ENCODE peak calls at places on chromosomes 11 and 22, in five cellular contexts. S is MM.1S, U is RPMI7951, Z is non-pigmented ciliary epithelial cell, T is mucosa of descending colon. A is an unnamed sample.

GRCh38 chr11:95512682-95513081 is 276.9 kb downstream of the FAM76B start:
- DNase-seq in S (no peak), U (peak), Z (no peak), T (peak), A (peak)

GRCh38 chr11:60992842-60993409 is 21.4 kb downstream of the CD6 start:
- DNase-seq in S (no peak), U (no peak), Z (no peak), T (no peak), A (no peak)

GRCh38 chr11:118412921-118413320 is 11.5 kb downstream of the ATP5MG start:
- DNase-seq in S (no peak), U (no peak), Z (no peak), T (peak), A (no peak)

GRCh38 chr11:128473631-128474030 is 113.7 kb downstream of the ETS1 start:
- DNase-seq in S (peak), U (no peak), Z (no peak), T (no peak), A (no peak)

GRCh38 chr11:134677338-134677948 is 265.4 kb upstream of the B3GAT1 start:
- DNase-seq in S (no peak), U (no peak), Z (no peak), T (no peak), A (no peak)

GRCh38 chr11:115845872-115846271 is 341.7 kb upstream of the CADM1 start:
- DNase-seq in S (no peak), U (peak), Z (no peak), T (no peak), A (no peak)

GRCh38 chr11:69291459-69292110 is 2.4 kb upstream of the MYEOV start:
- DNase-seq in S (no peak), U (no peak), Z (no peak), T (no peak), A (no peak)

GRCh38 chr22:44885806-44886360 is 123.9 kb downstream of the PHF21B start:
- DNase-seq in S (no peak), U (no peak), Z (no peak), T (no peak), A (no peak)

GRCh38 chr11:16786131-16786530 is 47.7 kb downstream of the C11orf58 start:
- DNase-seq in S (no peak), U (no peak), Z (no peak), T (peak), A (no peak)

GRCh38 chr22:18905540-18906409 is at the start of gene DGCR6:
- DNase-seq in S (no peak), U (no peak), Z (no peak), T (no peak), A (no peak)

GRCh38 chr22:46073683-46074504 is 76.4 kb upstream of the PPARA start:
- DNase-seq in S (no peak), U (peak), Z (no peak), T (peak), A (no peak)

GRCh38 chr11:18106688-18107087 is 806 bp upstream of the SAAL1 start:
- DNase-seq in S (no peak), U (peak), Z (no peak), T (no peak), A (peak)

GRCh38 chr22:46516638-46517037 is 20.8 kb downstream of the CELSR1 start:
- DNase-seq in S (no peak), U (no peak), Z (no peak), T (no peak), A (no peak)

GRCh38 chr11:122197055-122197987 is 81.3 kb upstream of the BLID start:
- DNase-seq in S (no peak), U (peak), Z (peak), T (peak), A (peak)